ENCODE peak calls at places on chromosomes 6 and 20, in ten cellular contexts. H is NCI-H1092 treated with DMSO at 0.1 percent for 48 hours; Z is endothelial cell; Q is HFF-Myc; G is D341Med; A is Daoy; Y is GM13976; T is NCI-H1436; B is activated CD8-positive, alpha-beta T cell treated with anti-CD3 and anti-CD28 coated beads, Interleukin-2, amount 10 ng/mL, durations not matched to agents 7 days and 5 days; K is dorsolateral prefrontal cortex. N is an unnamed sample.

GRCh38 chr6:133184798-133185380 is 56.3 kb upstream of the EYA4 start:
- DNase-seq in B (no peak), A (peak), Z (no peak), Y (no peak), H (peak), G (no peak), T (no peak), Q (no peak), K (no peak), N (no peak)

GRCh38 chr6:31246051-31246495 is 25.8 kb downstream of the HLA-C start:
- DNase-seq in B (no peak), Z (no peak), A (peak), Y (no peak), K (no peak), T (no peak), G (no peak), H (no peak), Q (peak), N (no peak)

GRCh38 chr6:1585669-1586049 is 24.1 kb upstream of the FOXC1 start:
- DNase-seq in Z (no peak), Y (no peak), K (no peak), A (no peak), T (no peak), B (no peak), H (no peak), Q (no peak), G (no peak), N (no peak)

GRCh38 chr6:56076033-56076432 is 171.3 kb downstream of the COL21A1 start:
- DNase-seq in Y (no peak), H (no peak), B (no peak), G (no peak), K (no peak), Q (no peak), A (no peak), T (no peak), Z (no peak), N (no peak)

GRCh38 chr6:54846243-54846856 is at the start of gene FAM83B:
- DNase-seq in Y (no peak), Q (no peak), A (no peak), B (no peak), K (no peak), H (no peak), Z (peak), T (peak), G (no peak), N (no peak)

GRCh38 chr6:44011350-44011925 is 115.8 kb downstream of the MRPL14 start:
- DNase-seq in H (no peak), Q (no peak), Z (no peak), G (no peak), A (no peak), T (no peak), Y (no peak), B (no peak), K (peak), N (no peak)

GRCh38 chr6:33634203-33634727 is 13.1 kb downstream of the ITPR3 start:
- DNase-seq in T (no peak), Q (no peak), A (no peak), K (no peak), G (no peak), Z (no peak), Y (no peak), B (no peak), H (no peak), N (peak)

GRCh38 chr6:157878039-157878438 is 55.0 kb downstream of the SNX9 start:
- DNase-seq in K (no peak), G (no peak), H (no peak), Y (no peak), A (no peak), T (no peak), Z (no peak), B (no peak), Q (no peak), N (no peak)

GRCh38 chr20:32681175-32682084 is 7.7 kb upstream of the C20orf203 start:
- DNase-seq in G (peak), Y (no peak), T (peak), A (peak), K (no peak), B (peak), H (peak), Z (peak), Q (no peak), N (peak)

GRCh38 chr6:135887069-135887468 is 35.6 kb downstream of the PDE7B start:
- DNase-seq in Z (no peak), Y (no peak), A (no peak), G (no peak), K (no peak), Q (no peak), H (no peak), T (no peak), B (no peak), N (no peak)